ENCODE peak calls at places on chromosomes 11 and 22, in four cellular contexts. One of them, this sample, is unnamed.

GRCh38 chr11:17743026-17743807 is 8.6 kb downstream of the KCNC1 start:
- DNase-seq in fibroblast of mammary gland: no peak
- DNase-seq in CD4-positive, alpha-beta memory T cell: no peak
- DNase-seq in tibial artery: peak
- DNase-seq in this sample: no peak

GRCh38 chr22:49234459-49234858 is 593.2 kb downstream of the BRD1 start:
- DNase-seq in fibroblast of mammary gland: no peak
- DNase-seq in CD4-positive, alpha-beta memory T cell: no peak
- DNase-seq in tibial artery: peak
- DNase-seq in this sample: no peak

GRCh38 chr22:48799227-48799970 is 1028.3 kb downstream of the BRD1 start:
- DNase-seq in fibroblast of mammary gland: no peak
- DNase-seq in CD4-positive, alpha-beta memory T cell: no peak
- DNase-seq in tibial artery: no peak
- DNase-seq in this sample: no peak

GRCh38 chr11:93585758-93586157 is 42.6 kb upstream of the SMCO4 start:
- DNase-seq in fibroblast of mammary gland: peak
- DNase-seq in CD4-positive, alpha-beta memory T cell: no peak
- DNase-seq in tibial artery: no peak
- DNase-seq in this sample: peak

GRCh38 chr11:57873196-57873911 is 111.8 kb downstream of the CTNND1 start:
- DNase-seq in fibroblast of mammary gland: no peak
- DNase-seq in CD4-positive, alpha-beta memory T cell: no peak
- DNase-seq in tibial artery: no peak
- DNase-seq in this sample: peak

GRCh38 chr11:70532728-70533127 is 134.4 kb downstream of the CTTN start:
- DNase-seq in fibroblast of mammary gland: peak
- DNase-seq in CD4-positive, alpha-beta memory T cell: no peak
- DNase-seq in tibial artery: peak
- DNase-seq in this sample: no peak

GRCh38 chr11:102476812-102477211 is 24.2 kb upstream of the TMEM123 start:
- DNase-seq in fibroblast of mammary gland: no peak
- DNase-seq in CD4-positive, alpha-beta memory T cell: peak
- DNase-seq in tibial artery: no peak
- DNase-seq in this sample: peak

GRCh38 chr11:22340803-22341581 is 2.8 kb downstream of the SLC17A6 start:
- DNase-seq in fibroblast of mammary gland: no peak
- DNase-seq in CD4-positive, alpha-beta memory T cell: no peak
- DNase-seq in tibial artery: no peak
- DNase-seq in this sample: no peak

GRCh38 chr11:5679811-5680210 is 5.1 kb downstream of the TRIM5 start:
- DNase-seq in fibroblast of mammary gland: no peak
- DNase-seq in CD4-positive, alpha-beta memory T cell: no peak
- DNase-seq in tibial artery: no peak
- DNase-seq in this sample: no peak

GRCh38 chr11:73549367-73549766 is 48.5 kb downstream of the FAM168A start:
- DNase-seq in fibroblast of mammary gland: no peak
- DNase-seq in CD4-positive, alpha-beta memory T cell: no peak
- DNase-seq in tibial artery: no peak
- DNase-seq in this sample: no peak

GRCh38 chr11:61000426-61000825 is 28.9 kb downstream of the CD6 start:
- DNase-seq in fibroblast of mammary gland: no peak
- DNase-seq in CD4-positive, alpha-beta memory T cell: peak
- DNase-seq in tibial artery: no peak
- DNase-seq in this sample: no peak

GRCh38 chr22:49377306-49377705 is 450.4 kb downstream of the BRD1 start:
- DNase-seq in fibroblast of mammary gland: no peak
- DNase-seq in CD4-positive, alpha-beta memory T cell: no peak
- DNase-seq in tibial artery: peak
- DNase-seq in this sample: no peak

GRCh38 chr22:37676691-37677627 is 1.5 kb downstream of the LGALS1 start:
- DNase-seq in fibroblast of mammary gland: peak
- DNase-seq in CD4-positive, alpha-beta memory T cell: peak
- DNase-seq in tibial artery: peak
- DNase-seq in this sample: peak

GRCh38 chr22:37675930-37676571 is 615 bp downstream of the LGALS1 start:
- DNase-seq in fibroblast of mammary gland: peak
- DNase-seq in CD4-positive, alpha-beta memory T cell: no peak
- DNase-seq in tibial artery: peak
- DNase-seq in this sample: peak

GRCh38 chr22:37679670-37680069 is 4.2 kb downstream of the LGALS1 start:
- DNase-seq in fibroblast of mammary gland: no peak
- DNase-seq in CD4-positive, alpha-beta memory T cell: no peak
- DNase-seq in tibial artery: no peak
- DNase-seq in this sample: no peak

GRCh38 chr22:37680191-37680851 is 4.9 kb downstream of the LGALS1 start:
- DNase-seq in fibroblast of mammary gland: peak
- DNase-seq in CD4-positive, alpha-beta memory T cell: no peak
- DNase-seq in tibial artery: no peak
- DNase-seq in this sample: no peak

DNA sequence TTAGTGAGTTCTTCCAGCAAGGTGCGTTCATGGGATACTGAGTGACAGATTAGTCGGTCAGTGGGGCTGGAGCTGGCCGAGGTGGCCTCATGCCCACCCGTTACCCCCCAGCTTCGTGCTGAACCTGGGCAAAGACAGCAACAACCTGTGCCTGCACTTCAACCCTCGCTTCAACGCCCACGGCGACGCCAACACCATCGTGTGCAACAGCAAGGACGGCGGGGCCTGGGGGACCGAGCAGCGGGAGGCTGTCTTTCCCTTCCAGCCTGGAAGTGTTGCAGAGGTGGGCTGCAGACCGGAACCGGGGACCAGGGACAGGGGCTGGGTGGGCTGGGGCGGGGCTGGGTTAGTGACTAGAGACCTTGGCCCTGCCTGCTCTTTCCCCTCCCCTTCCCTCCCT is 2.9 kb downstream of the LGALS1 start:
- DNase-seq in fibroblast of mammary gland: no peak
- DNase-seq in CD4-positive, alpha-beta memory T cell: no peak
- DNase-seq in tibial artery: no peak
- DNase-seq in this sample: no peak
- H3K4me3 ChIP-seq in fibroblast of mammary gland: peak
- H3K4me3 ChIP-seq in CD4-positive, alpha-beta memory T cell: no peak
- H3K4me3 ChIP-seq in tibial artery: no peak
- H3K4me3 ChIP-seq in this sample: no peak

DNA sequence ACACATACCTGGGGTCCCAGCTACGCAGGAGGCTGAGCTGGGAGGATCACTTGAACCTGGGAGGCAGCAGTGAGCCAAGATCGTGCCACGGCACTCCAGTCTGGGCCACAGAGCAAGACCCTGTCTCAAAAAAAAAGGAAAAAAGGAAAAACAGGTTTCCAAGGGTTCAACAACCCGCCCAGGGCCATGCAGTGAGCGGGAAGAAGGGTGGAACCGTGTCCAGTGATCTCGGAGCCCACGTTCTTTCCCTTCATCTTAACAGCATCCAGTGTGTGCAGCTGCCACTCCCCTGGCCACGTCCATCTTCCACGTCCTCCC is 14.9 kb upstream of the LRP5 start:
- DNase-seq in fibroblast of mammary gland: no peak
- DNase-seq in CD4-positive, alpha-beta memory T cell: no peak
- DNase-seq in tibial artery: no peak
- DNase-seq in this sample: no peak
- H3K4me3 ChIP-seq in fibroblast of mammary gland: peak
- H3K4me3 ChIP-seq in CD4-positive, alpha-beta memory T cell: no peak
- H3K4me3 ChIP-seq in tibial artery: no peak
- H3K4me3 ChIP-seq in this sample: no peak

DNA sequence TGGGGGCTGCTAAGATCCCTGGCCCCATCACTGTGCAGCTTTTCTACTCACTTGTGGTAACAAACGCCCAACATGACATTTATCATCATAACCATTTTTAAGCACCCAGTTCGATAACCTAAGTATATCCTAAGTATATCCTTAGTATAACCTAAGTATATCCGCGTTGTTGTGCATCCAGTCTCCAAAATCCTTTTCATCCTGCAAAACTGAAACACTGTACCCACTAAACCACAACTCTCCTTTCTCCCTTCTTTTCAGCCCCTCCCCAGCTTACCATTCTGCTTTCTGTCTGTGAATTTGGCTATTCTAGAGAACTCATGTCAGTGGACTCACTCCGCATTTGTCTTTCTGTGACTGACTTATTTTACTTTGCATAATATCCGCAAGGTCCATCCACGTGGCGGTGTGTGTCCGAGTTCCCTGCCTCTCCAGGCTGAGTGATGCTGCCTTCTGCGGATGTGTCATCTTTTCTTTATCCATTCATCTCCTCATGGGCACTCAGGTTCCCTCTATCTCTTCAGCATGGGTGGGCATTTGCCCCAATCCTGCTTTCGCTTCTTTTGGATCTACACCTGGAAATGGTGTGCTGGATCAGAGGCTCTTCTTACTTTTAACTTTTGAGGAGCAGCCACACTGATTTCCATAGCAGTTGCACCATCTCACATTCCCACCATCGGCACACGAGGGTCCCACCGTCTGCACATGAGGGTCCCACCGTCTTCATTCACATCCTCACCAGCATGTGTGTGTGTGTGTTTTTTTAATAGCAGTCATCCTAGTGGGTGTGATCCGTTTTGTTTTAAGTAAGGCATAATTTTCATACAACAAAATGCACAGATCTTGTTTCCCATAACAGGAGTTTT is 82.4 kb upstream of the CLDN5 start:
- DNase-seq in fibroblast of mammary gland: no peak
- DNase-seq in CD4-positive, alpha-beta memory T cell: no peak
- DNase-seq in tibial artery: no peak
- DNase-seq in this sample: no peak
- H3K4me3 ChIP-seq in fibroblast of mammary gland: no peak
- H3K4me3 ChIP-seq in CD4-positive, alpha-beta memory T cell: no peak
- H3K4me3 ChIP-seq in tibial artery: no peak
- H3K4me3 ChIP-seq in this sample: no peak

DNA sequence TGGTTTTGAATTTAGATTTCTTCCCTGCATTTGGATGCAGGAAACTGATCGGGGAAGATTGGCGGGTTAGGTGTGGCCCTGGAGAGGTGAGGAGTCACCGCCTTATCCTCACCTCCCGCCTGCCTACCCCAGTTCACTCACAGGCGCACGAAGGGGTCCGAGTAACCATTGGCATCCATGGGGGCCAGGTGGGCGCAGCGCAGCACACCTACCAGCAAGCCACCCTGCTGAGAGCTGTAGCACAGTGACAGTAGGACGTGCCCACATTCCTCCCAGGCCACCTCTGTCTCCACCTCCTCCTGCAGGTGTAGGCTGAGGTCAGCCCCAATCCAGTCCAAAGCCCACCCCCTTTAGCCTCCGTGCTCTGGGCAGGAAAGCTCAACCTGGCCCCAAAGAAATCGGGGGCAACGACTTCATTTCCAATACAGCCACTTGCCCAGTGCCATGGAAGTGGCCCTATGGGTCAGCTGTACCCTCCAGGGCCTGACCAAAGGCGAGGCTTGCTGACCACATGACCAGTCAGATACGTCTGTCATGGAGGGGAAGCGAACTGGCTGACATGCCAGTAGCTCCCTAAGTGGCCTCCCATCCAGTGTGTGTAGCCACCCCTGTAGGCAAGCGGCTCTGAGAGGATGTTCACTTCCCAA is 6.7 kb downstream of the NDUFV1 start:
- DNase-seq in fibroblast of mammary gland: no peak
- DNase-seq in CD4-positive, alpha-beta memory T cell: no peak
- DNase-seq in tibial artery: no peak
- DNase-seq in this sample: no peak
- H3K4me3 ChIP-seq in fibroblast of mammary gland: no peak
- H3K4me3 ChIP-seq in CD4-positive, alpha-beta memory T cell: peak
- H3K4me3 ChIP-seq in tibial artery: peak
- H3K4me3 ChIP-seq in this sample: no peak

DNA sequence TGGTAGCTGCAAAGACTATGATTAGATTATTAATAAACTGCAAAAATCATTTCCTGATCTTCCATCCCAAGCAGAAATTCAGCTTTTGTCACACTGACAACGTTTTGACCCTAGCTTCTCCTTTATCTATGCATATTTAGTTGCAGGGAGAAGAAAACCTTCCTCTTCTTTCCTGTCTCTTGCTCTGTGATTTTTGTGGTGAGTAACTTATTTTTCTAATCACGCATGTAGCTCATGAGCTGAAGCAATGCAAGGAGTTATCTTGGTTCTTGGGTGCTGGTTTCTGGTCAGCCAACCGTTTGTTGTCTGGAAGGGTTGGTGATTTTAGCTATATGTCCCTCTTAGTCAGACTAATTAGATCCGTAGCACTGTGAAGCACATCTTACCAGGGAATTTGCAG is 56.4 kb downstream of the FDX1 start:
- DNase-seq in fibroblast of mammary gland: no peak
- DNase-seq in CD4-positive, alpha-beta memory T cell: no peak
- DNase-seq in tibial artery: no peak
- DNase-seq in this sample: no peak
- H3K4me3 ChIP-seq in fibroblast of mammary gland: no peak
- H3K4me3 ChIP-seq in CD4-positive, alpha-beta memory T cell: no peak
- H3K4me3 ChIP-seq in tibial artery: no peak
- H3K4me3 ChIP-seq in this sample: no peak

GRCh38 chr11:66336234-66337102 is at the start of gene RIN1:
- DNase-seq in fibroblast of mammary gland: peak
- DNase-seq in CD4-positive, alpha-beta memory T cell: peak
- DNase-seq in tibial artery: no peak
- DNase-seq in this sample: peak
- H3K4me3 ChIP-seq in fibroblast of mammary gland: peak
- H3K4me3 ChIP-seq in CD4-positive, alpha-beta memory T cell: peak
- H3K4me3 ChIP-seq in tibial artery: peak
- H3K4me3 ChIP-seq in this sample: peak

DNA sequence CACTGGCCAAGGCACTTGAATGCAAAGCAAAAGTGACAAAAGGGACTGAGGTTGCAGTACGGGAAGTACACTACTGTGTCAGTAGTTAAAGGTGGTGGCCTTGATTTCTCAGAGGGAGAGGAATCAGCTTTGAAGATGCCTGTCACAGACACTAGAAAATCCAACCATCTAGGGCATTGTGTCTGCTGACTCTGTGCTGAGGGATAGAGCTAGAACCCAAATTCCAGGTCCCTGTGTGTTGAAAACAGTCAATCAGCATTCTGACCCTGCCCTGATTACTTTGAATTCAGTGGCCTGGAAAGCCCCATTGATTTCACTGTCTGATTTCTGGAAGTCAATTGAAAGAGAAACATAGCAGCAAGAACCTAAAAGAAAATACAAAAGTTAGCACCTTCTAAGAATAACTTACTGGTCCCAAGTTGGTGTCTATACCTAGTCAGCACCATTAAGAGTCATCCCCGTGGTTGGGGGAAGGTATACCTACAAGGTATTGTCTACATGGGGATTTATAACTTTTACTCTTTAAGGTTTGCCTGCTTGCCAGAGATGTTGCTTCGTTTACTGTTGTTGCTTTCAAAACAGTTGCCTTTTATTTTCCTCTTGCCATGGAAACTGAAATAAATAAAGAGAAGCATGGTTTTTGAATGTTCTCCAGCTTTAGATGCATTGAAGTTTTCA is 97.2 kb downstream of the PDHX start:
- DNase-seq in fibroblast of mammary gland: no peak
- DNase-seq in CD4-positive, alpha-beta memory T cell: peak
- DNase-seq in tibial artery: no peak
- DNase-seq in this sample: no peak
- H3K4me3 ChIP-seq in fibroblast of mammary gland: no peak
- H3K4me3 ChIP-seq in CD4-positive, alpha-beta memory T cell: no peak
- H3K4me3 ChIP-seq in tibial artery: no peak
- H3K4me3 ChIP-seq in this sample: no peak

This sample was measured in epithelial cell of esophagus.